ENCODE peak calls at places on chromosomes 4 and X, in eight cellular contexts. D is AG04450, M is tibial artery, L is cardiac muscle cell, J is upper lobe of right lung, Y is psoas muscle, Z is thoracic aorta, K is uterus. Q is an unnamed sample.

GRCh38 chr4:129598582-129598981 is 502.6 kb downstream of the C4orf33 start:
- DNase-seq in D (no peak), M (no peak), L (no peak), J (no peak), Y (no peak), Z (no peak), K (no peak), Q (no peak)

GRCh38 chrX:118420462-118420861 is 74.6 kb downstream of the WDR44 start:
- DNase-seq in D (peak), M (no peak), L (no peak), J (no peak), Y (no peak), Z (no peak), K (no peak), Q (no peak)

GRCh38 chr4:95415346-95415771 is 133.4 kb downstream of the UNC5C start:
- DNase-seq in D (no peak), M (no peak), L (no peak), J (no peak), Y (no peak), Z (no peak), K (no peak), Q (no peak)

GRCh38 chrX:15437724-15438123 is 53.5 kb upstream of the VEGFD start:
- DNase-seq in D (no peak), M (no peak), L (no peak), J (no peak), Y (no peak), Z (no peak), K (no peak), Q (no peak)

GRCh38 chr4:176927664-176928063 is 134.9 kb upstream of the VEGFC start:
- DNase-seq in D (peak), M (no peak), L (no peak), J (no peak), Y (no peak), Z (no peak), K (no peak), Q (peak)

GRCh38 chr4:153649572-153649991 is 34.5 kb upstream of the TLR2 start:
- DNase-seq in D (no peak), M (no peak), L (peak), J (no peak), Y (no peak), Z (no peak), K (no peak), Q (no peak)

GRCh38 chr4:3722446-3723231 is 43.5 kb upstream of the ADRA2C start:
- DNase-seq in D (no peak), M (no peak), L (no peak), J (no peak), Y (no peak), Z (no peak), K (no peak), Q (no peak)

GRCh38 chr4:63063765-63064164 is 1345.5 kb downstream of the TECRL start:
- DNase-seq in D (no peak), M (no peak), L (no peak), J (no peak), Y (no peak), Z (no peak), K (no peak), Q (no peak)

GRCh38 chrX:646228-646495 is 15.6 kb downstream of the SHOX start:
- DNase-seq in D (no peak), M (no peak), L (no peak), J (no peak), Y (no peak), Z (no peak), K (no peak), Q (no peak)

GRCh38 chr4:82493721-82494425 is 63.5 kb downstream of the ENOPH1 start:
- DNase-seq in D (no peak), M (no peak), L (no peak), J (no peak), Y (no peak), Z (no peak), K (no peak), Q (no peak)

GRCh38 chr4:139246166-139246565 is 33.9 kb downstream of the MGARP start:
- DNase-seq in D (no peak), M (no peak), L (no peak), J (no peak), Y (no peak), Z (no peak), K (no peak), Q (no peak)

GRCh38 chr4:26568446-26568994 is 15.4 kb upstream of the TBC1D19 start:
- DNase-seq in D (peak), M (no peak), L (no peak), J (no peak), Y (no peak), Z (no peak), K (no peak), Q (no peak)

GRCh38 chr4:48862661-48863060 is 31.8 kb downstream of the OCIAD1 start:
- DNase-seq in D (no peak), M (no peak), L (no peak), J (no peak), Y (no peak), Z (no peak), K (no peak), Q (no peak)

GRCh38 chrX:11111947-11112346 is 815 bp downstream of the HCCS start:
- DNase-seq in D (no peak), M (no peak), L (no peak), J (no peak), Y (no peak), Z (no peak), K (no peak), Q (no peak)

GRCh38 chr4:78937837-78938236 is 1.4 kb downstream of the PAQR3 start:
- DNase-seq in D (no peak), M (no peak), L (no peak), J (no peak), Y (no peak), Z (no peak), K (no peak), Q (no peak)

GRCh38 chr4:105147226-105148151 is 813 bp downstream of the TET2 start:
- DNase-seq in D (no peak), M (peak), L (peak), J (no peak), Y (no peak), Z (no peak), K (peak), Q (no peak)

GRCh38 chrX:151384807-151385206 is 12.2 kb upstream of the VMA21 start:
- DNase-seq in D (no peak), M (no peak), L (no peak), J (no peak), Y (no peak), Z (no peak), K (no peak), Q (no peak)

GRCh38 chrX:56385336-56385735 is 153.2 kb downstream of the KLF8 start:
- DNase-seq in D (no peak), M (no peak), L (no peak), J (no peak), Y (no peak), Z (no peak), K (no peak), Q (peak)

GRCh38 chr4:182449186-182449880 is 206.1 kb downstream of the TENM3 start:
- DNase-seq in D (no peak), M (peak), L (no peak), J (no peak), Y (no peak), Z (no peak), K (no peak), Q (no peak)

GRCh38 chrX:40247848-40248622 is 150.3 kb upstream of the BCOR start:
- DNase-seq in D (no peak), M (no peak), L (no peak), J (no peak), Y (no peak), Z (no peak), K (no peak), Q (no peak)

GRCh38 chr4:163003979-163004378 is 162.7 kb downstream of the NAF1 start:
- DNase-seq in D (no peak), M (no peak), L (no peak), J (no peak), Y (no peak), Z (no peak), K (no peak), Q (no peak)

GRCh38 chr4:150114641-150115040 is 36.4 kb downstream of the DCLK2 start:
- DNase-seq in D (no peak), M (no peak), L (no peak), J (no peak), Y (no peak), Z (no peak), K (no peak), Q (no peak)

GRCh38 chr4:119314356-119314755 is 7.6 kb downstream of the FABP2 start:
- DNase-seq in D (no peak), M (no peak), L (peak), J (no peak), Y (no peak), Z (no peak), K (no peak), Q (no peak)

GRCh38 chr4:104491826-104492771 is 2.6 kb downstream of the CXXC4 start:
- DNase-seq in D (no peak), M (no peak), L (peak), J (no peak), Y (no peak), Z (no peak), K (no peak), Q (no peak)

GRCh38 chrX:151825927-151826471 is 86.7 kb upstream of the MAGEA4 start:
- DNase-seq in D (peak), M (peak), L (no peak), J (no peak), Y (no peak), Z (no peak), K (peak), Q (peak)

GRCh38 chr4:183635737-183636136 is 23.2 kb downstream of the RWDD4 start:
- DNase-seq in D (no peak), M (no peak), L (no peak), J (no peak), Y (no peak), Z (no peak), K (no peak), Q (no peak)

GRCh38 chr4:183633476-183634058 is 25.4 kb downstream of the RWDD4 start:
- DNase-seq in D (no peak), M (no peak), L (no peak), J (no peak), Y (no peak), Z (no peak), K (no peak), Q (no peak)

GRCh38 chr4:183635333-183635732 is 23.7 kb downstream of the RWDD4 start:
- DNase-seq in D (no peak), M (no peak), L (no peak), J (no peak), Y (no peak), Z (no peak), K (no peak), Q (no peak)

GRCh38 chr4:183632689-183633088 is 26.3 kb downstream of the RWDD4 start:
- DNase-seq in D (no peak), M (no peak), L (no peak), J (no peak), Y (no peak), Z (no peak), K (no peak), Q (no peak)

GRCh38 chr4:183634086-183634485 is 24.9 kb downstream of the RWDD4 start:
- DNase-seq in D (no peak), M (no peak), L (no peak), J (no peak), Y (no peak), Z (no peak), K (no peak), Q (no peak)
- H3K27ac ChIP-seq in D (no peak), M (no peak), L (no peak), J (no peak), Y (no peak), Z (no peak), K (no peak), Q (no peak)

GRCh38 chrX:13048265-13048664 is 3.8 kb upstream of the FAM9C start:
- DNase-seq in D (no peak), M (no peak), L (no peak), J (no peak), Y (no peak), Z (no peak), K (no peak), Q (no peak)

GRCh38 chrX:13050151-13050550 is 5.7 kb upstream of the FAM9C start:
- DNase-seq in D (no peak), M (no peak), L (no peak), J (no peak), Y (no peak), Z (no peak), K (no peak), Q (no peak)

GRCh38 chrX:13053171-13053570 is 8.8 kb upstream of the FAM9C start:
- DNase-seq in D (no peak), M (no peak), L (no peak), J (no peak), Y (no peak), Z (no peak), K (no peak), Q (no peak)

GRCh38 chrX:13051529-13052172 is 7.2 kb upstream of the FAM9C start:
- DNase-seq in D (no peak), M (no peak), L (no peak), J (no peak), Y (no peak), Z (no peak), K (no peak), Q (no peak)

GRCh38 chrX:13051167-13051528 is 6.7 kb upstream of the FAM9C start:
- DNase-seq in D (no peak), M (no peak), L (no peak), J (no peak), Y (no peak), Z (no peak), K (no peak), Q (no peak)
- H3K27ac ChIP-seq in D (no peak), M (no peak), L (no peak), J (no peak), Y (no peak), Z (no peak), K (no peak), Q (no peak)

GRCh38 chr4:87840149-87840548 is 7.4 kb downstream of the MEPE start:
- DNase-seq in D (no peak), M (no peak), L (no peak), J (no peak), Y (no peak), Z (no peak), K (no peak), Q (no peak)

GRCh38 chr4:87848622-87849351 is 16.0 kb downstream of the MEPE start:
- DNase-seq in D (peak), M (peak), L (peak), J (no peak), Y (no peak), Z (no peak), K (peak), Q (no peak)

GRCh38 chr4:87839309-87839946 is 6.7 kb downstream of the MEPE start:
- DNase-seq in D (peak), M (peak), L (peak), J (no peak), Y (no peak), Z (no peak), K (no peak), Q (no peak)

GRCh38 chr4:87843936-87844335 is 11.2 kb downstream of the MEPE start:
- DNase-seq in D (no peak), M (peak), L (peak), J (no peak), Y (no peak), Z (no peak), K (no peak), Q (peak)

DNA sequence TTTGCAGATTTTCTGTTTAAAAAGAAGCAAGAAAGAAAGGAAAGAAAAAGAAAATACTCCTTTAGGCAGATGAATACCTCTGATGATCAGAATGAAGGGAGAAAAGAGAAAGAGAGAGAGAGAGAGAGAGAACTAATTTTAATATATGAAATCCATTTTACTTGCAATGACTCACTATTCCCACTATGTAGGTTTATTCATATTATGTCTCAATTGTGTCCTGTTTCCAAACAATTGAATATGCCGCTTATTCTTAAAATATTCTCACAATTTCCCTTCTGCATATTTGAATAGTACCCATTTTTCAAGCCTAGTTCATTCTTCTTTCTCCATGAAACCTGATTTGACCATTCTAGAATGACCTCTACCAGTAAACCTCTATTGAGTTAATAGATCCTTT is 11.7 kb downstream of the MEPE start:
- DNase-seq in D (no peak), M (no peak), L (no peak), J (no peak), Y (no peak), Z (no peak), K (no peak), Q (no peak)
- H3K27ac ChIP-seq in D (no peak), M (peak), L (no peak), J (no peak), Y (no peak), Z (peak), K (no peak), Q (no peak)

GRCh38 chr4:64846417-64846816 is 437.2 kb upstream of the TECRL start:
- DNase-seq in D (no peak), M (no peak), L (no peak), J (no peak), Y (no peak), Z (no peak), K (no peak), Q (no peak)
- H3K27ac ChIP-seq in D (no peak), M (no peak), L (no peak), J (no peak), Y (no peak), Z (no peak), K (no peak), Q (no peak)

DNA sequence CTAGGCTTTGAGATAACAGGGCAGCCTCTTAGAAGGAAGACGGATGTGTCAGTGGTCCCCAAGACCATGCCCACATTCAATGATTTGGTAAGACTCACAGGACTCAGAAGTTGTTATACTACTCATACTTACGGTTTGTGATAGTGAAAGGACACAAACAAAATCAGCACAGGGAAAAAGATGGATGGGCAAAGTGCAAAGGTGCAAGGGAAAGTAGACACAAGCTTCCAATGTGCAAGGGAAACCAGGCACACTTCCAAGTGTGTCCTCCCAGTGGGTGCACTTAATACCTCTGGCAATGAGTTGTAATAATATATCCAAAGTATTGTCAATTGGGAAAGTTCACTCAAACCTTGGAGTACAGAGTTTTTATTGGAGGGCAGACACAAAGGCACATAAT is 53.8 kb upstream of the VCX start:
- DNase-seq in D (no peak), M (no peak), L (no peak), J (no peak), Y (no peak), Z (no peak), K (no peak), Q (no peak)
- H3K27ac ChIP-seq in D (no peak), M (no peak), L (no peak), J (no peak), Y (no peak), Z (no peak), K (no peak), Q (no peak)

GRCh38 chr4:1864076-1865008 is 6.9 kb upstream of the NSD2 start:
- DNase-seq in D (no peak), M (no peak), L (no peak), J (no peak), Y (no peak), Z (no peak), K (no peak), Q (no peak)

GRCh38 chr4:1859389-1859753 is 3.4 kb upstream of the LETM1 start:
- DNase-seq in D (no peak), M (no peak), L (no peak), J (no peak), Y (no peak), Z (no peak), K (no peak), Q (no peak)

GRCh38 chr4:1863297-1864033 is 7.5 kb upstream of the LETM1 start:
- DNase-seq in D (no peak), M (no peak), L (no peak), J (no peak), Y (no peak), Z (no peak), K (no peak), Q (no peak)

GRCh38 chr4:1862961-1863296 is 7.0 kb upstream of the LETM1 start:
- DNase-seq in D (no peak), M (no peak), L (no peak), J (no peak), Y (no peak), Z (no peak), K (no peak), Q (no peak)

DNA sequence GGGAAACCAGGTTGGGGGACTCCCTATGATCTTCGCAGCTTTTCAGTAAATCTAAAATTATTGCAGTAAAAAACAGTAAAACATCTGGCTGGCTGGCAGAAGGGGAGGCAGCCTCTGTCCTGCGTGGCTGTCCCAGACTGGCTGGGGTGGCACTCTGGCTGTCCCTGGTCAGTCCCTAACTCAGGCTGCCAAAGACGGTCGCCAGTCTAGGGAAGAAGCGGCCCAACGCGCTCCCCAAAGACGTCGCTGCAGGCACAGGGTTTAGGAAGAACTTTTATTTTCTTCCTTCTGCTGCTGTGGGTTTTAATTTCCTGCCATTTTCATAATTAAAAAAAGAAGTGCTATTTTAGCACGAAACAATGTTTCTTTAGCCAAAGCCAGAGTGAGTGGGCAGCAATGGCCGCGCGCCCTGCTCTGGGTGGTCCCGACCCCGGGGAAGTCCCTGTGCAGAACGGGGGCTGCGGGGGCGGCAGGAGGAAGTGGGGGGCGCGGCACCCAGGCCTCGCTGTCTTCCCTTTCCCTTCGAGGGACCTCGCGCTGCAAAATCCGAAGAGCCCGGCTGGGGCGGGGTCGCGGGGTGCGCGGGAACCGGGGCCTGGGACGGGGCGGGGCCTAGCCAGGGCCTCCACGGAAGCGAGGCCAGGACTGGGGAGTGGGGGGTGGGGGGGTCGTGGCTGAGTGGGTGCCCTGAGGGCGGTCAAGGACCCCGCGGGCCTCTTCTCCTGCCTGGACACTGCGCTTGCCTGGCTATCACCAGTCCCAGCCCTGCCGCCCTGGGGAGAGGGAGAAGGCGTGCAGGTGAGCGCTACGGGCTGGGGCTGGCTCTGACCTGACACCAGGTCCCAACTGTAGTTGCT is 6.3 kb upstream of the LETM1 start:
- DNase-seq in D (no peak), M (no peak), L (no peak), J (no peak), Y (no peak), Z (no peak), K (no peak), Q (no peak)
- H3K27ac ChIP-seq in D (no peak), M (no peak), L (no peak), J (no peak), Y (no peak), Z (no peak), K (no peak), Q (no peak)

GRCh38 chr4:159267023-159267939 is 164.4 kb downstream of the RAPGEF2 start:
- DNase-seq in D (no peak), M (no peak), L (peak), J (no peak), Y (no peak), Z (no peak), K (no peak), Q (no peak)
- H3K27ac ChIP-seq in D (peak), M (peak), L (peak), J (peak), Y (peak), Z (peak), K (no peak), Q (no peak)

Q was measured in epithelial cell of prostate.